ENCODE peak calls at places on chromosomes 16 and 17, in eight cellular contexts. M is GM06990, A is IMR-90, E is AG09319, V is left colon, J is memory B cell, R is neural progenitor cell, P is upper lobe of right lung. K is an unnamed sample.

GRCh38 chr17:30095507-30096244 is 20.9 kb upstream of the NSRP1 start:
- DNase-seq in M (peak), A (peak), E (peak), V (no peak), J (no peak), R (peak), P (no peak), K (no peak)

GRCh38 chr17:33463887-33464286 is 170.8 kb upstream of the ASIC2 start:
- DNase-seq in M (no peak), A (no peak), E (no peak), V (no peak), J (no peak), R (no peak), P (no peak), K (no peak)

GRCh38 chr17:78258323-78259229 is 27.1 kb downstream of the TMEM235 start:
- DNase-seq in M (peak), A (peak), E (no peak), V (peak), J (no peak), R (peak), P (peak), K (peak)

GRCh38 chr17:58094118-58094517 is 10.9 kb downstream of the DYNLL2 start:
- DNase-seq in M (no peak), A (no peak), E (no peak), V (no peak), J (no peak), R (no peak), P (no peak), K (no peak)

GRCh38 chr16:89217138-89217387 is 440 bp upstream of the ZNF778 start:
- DNase-seq in M (no peak), A (no peak), E (no peak), V (no peak), J (no peak), R (no peak), P (no peak), K (no peak)

GRCh38 chr16:70735141-70735979 is 49.5 kb upstream of the MTSS2 start:
- DNase-seq in M (no peak), A (peak), E (peak), V (no peak), J (no peak), R (peak), P (no peak), K (no peak)

GRCh38 chr16:29909398-29909797 is 9.1 kb downstream of the ASPHD1 start:
- DNase-seq in M (no peak), A (peak), E (no peak), V (no peak), J (no peak), R (no peak), P (no peak), K (no peak)

GRCh38 chr16:19979638-19980037 is 94.1 kb downstream of the GPR139 start:
- DNase-seq in M (no peak), A (no peak), E (no peak), V (no peak), J (no peak), R (no peak), P (no peak), K (no peak)

GRCh38 chr16:58027341-58028167 is 2.0 kb downstream of the MMP15 start:
- DNase-seq in M (no peak), A (no peak), E (no peak), V (peak), J (no peak), R (peak), P (peak), K (no peak)

GRCh38 chr17:36524428-36524876 is 10.2 kb downstream of the MYO19 start:
- DNase-seq in M (no peak), A (peak), E (no peak), V (no peak), J (no peak), R (no peak), P (no peak), K (no peak)

GRCh38 chr17:19345486-19346350 is 16.8 kb downstream of the B9D1 start:
- DNase-seq in M (no peak), A (no peak), E (no peak), V (no peak), J (no peak), R (no peak), P (peak), K (no peak)

GRCh38 chr17:50963139-50963538 is 97.0 kb upstream of the TOB1 start:
- DNase-seq in M (no peak), A (no peak), E (no peak), V (no peak), J (no peak), R (no peak), P (no peak), K (no peak)

GRCh38 chr16:89695086-89695874 is 6.2 kb downstream of the SPATA2L start:
- DNase-seq in M (no peak), A (no peak), E (no peak), V (peak), J (no peak), R (no peak), P (no peak), K (no peak)

GRCh38 chr16:56228476-56228875 is 37.2 kb downstream of the GNAO1 start:
- DNase-seq in M (no peak), A (no peak), E (no peak), V (no peak), J (no peak), R (no peak), P (no peak), K (no peak)

GRCh38 chr16:72428611-72429376 is 256.8 kb upstream of the PMFBP1 start:
- DNase-seq in M (no peak), A (no peak), E (no peak), V (no peak), J (no peak), R (no peak), P (no peak), K (no peak)

GRCh38 chr17:58402047-58402446 is 15.3 kb downstream of the RNF43 start:
- DNase-seq in M (no peak), A (no peak), E (no peak), V (no peak), J (no peak), R (no peak), P (no peak), K (no peak)

K was measured in pulmonary artery endothelial cell.